ENCODE peak calls at places on chromosomes 6 and 20, in eight cellular contexts. L is stomach; F is ovary; H is right atrium auricular region; R is A549; B is CD8-positive, alpha-beta T cell; P is OCI-LY7; X is psoas muscle. S is an unnamed sample.

GRCh38 chr6:134482585-134483346 is 164.9 kb upstream of the SGK1 start:
- DNase-seq in L (no peak), F (no peak), H (peak; percentile 64), R (no peak), B (no peak), P (no peak), X (peak; percentile 49), S (no peak)

GRCh38 chr6:27078734-27079357 is 168.7 kb upstream of the PRSS16 start:
- DNase-seq in L (peak; percentile 31), F (no peak), H (no peak), R (peak; percentile 57), B (peak; percentile 53), P (peak; percentile 67), X (no peak), S (no peak)

GRCh38 chr20:31974975-31975481 is 7.1 kb downstream of the XKR7 start:
- DNase-seq in L (no peak), F (no peak), H (no peak), R (no peak), B (no peak), P (no peak), X (no peak), S (no peak)

GRCh38 chr6:109441069-109441816 is 719 bp downstream of the SMPD2 start:
- DNase-seq in L (peak; percentile 51), F (peak; percentile 60), H (no peak), R (peak; percentile 60), B (no peak), P (peak; percentile 42), X (peak; percentile 51), S (peak; percentile 76)

GRCh38 chr6:8707956-8708772 is 272.8 kb upstream of the SLC35B3 start:
- DNase-seq in L (peak; percentile 49), F (peak; percentile 9), H (no peak), R (peak; percentile 37), B (no peak), P (peak; percentile 0), X (no peak), S (peak; percentile 51)

GRCh38 chr6:89970609-89971337 is 76.5 kb downstream of the GJA10 start:
- DNase-seq in L (peak; percentile 29), F (peak; percentile 28), H (no peak), R (peak; percentile 33), B (no peak), P (no peak), X (peak; percentile 23), S (no peak)

GRCh38 chr6:108115598-108116058 is 41.1 kb upstream of the OSTM1 start:
- DNase-seq in L (peak; percentile 66), F (peak; percentile 31), H (no peak), R (peak; percentile 76), B (no peak), P (no peak), X (no peak), S (peak; percentile 70)

GRCh38 chr6:38876470-38876869 is 161.4 kb downstream of the DNAH8 start:
- DNase-seq in L (no peak), F (no peak), H (no peak), R (no peak), B (peak; percentile 49), P (no peak), X (no peak), S (no peak)

GRCh38 chr6:3456395-3456767 is 469 bp downstream of the SLC22A23 start:
- DNase-seq in L (no peak), F (no peak), H (no peak), R (no peak), B (no peak), P (no peak), X (no peak), S (no peak)

GRCh38 chr6:149566372-149567193 is at the start of gene GINM1:
- DNase-seq in L (peak; percentile 63), F (peak; percentile 68), H (no peak), R (peak; percentile 29), B (peak; percentile 55), P (peak; percentile 71), X (peak; percentile 59), S (peak; percentile 72)

GRCh38 chr6:156613996-156614395 is 163.2 kb upstream of the ARID1B start:
- DNase-seq in L (no peak), F (no peak), H (no peak), R (no peak), B (no peak), P (no peak), X (no peak), S (no peak)

GRCh38 chr6:15770347-15771143 is 107.7 kb upstream of the DTNBP1 start:
- DNase-seq in L (no peak), F (no peak), H (no peak), R (no peak), B (no peak), P (peak; percentile 2), X (no peak), S (no peak)

GRCh38 chr20:38728911-38729642 is 4.8 kb downstream of the SLC32A1 start:
- DNase-seq in L (no peak), F (no peak), H (no peak), R (no peak), B (no peak), P (no peak), X (no peak), S (no peak)

GRCh38 chr20:36712775-36713174 is 33.1 kb downstream of the NDRG3 start:
- DNase-seq in L (no peak), F (no peak), H (no peak), R (no peak), B (no peak), P (no peak), X (no peak), S (no peak)

GRCh38 chr20:36720510-36720909 is 25.4 kb downstream of the NDRG3 start:
- DNase-seq in L (no peak), F (no peak), H (no peak), R (no peak), B (no peak), P (no peak), X (no peak), S (no peak)

GRCh38 chr20:36717657-36718056 is 28.2 kb downstream of the NDRG3 start:
- DNase-seq in L (no peak), F (no peak), H (no peak), R (peak; percentile 21), B (no peak), P (peak; percentile 31), X (no peak), S (no peak)
- TF ChIP-seq CTCF in L (no peak), F (no peak), H (no peak), R (peak; percentile 15), B (no peak), P (peak; percentile 72), X (peak; percentile 56), S (peak; percentile 31)

DNA sequence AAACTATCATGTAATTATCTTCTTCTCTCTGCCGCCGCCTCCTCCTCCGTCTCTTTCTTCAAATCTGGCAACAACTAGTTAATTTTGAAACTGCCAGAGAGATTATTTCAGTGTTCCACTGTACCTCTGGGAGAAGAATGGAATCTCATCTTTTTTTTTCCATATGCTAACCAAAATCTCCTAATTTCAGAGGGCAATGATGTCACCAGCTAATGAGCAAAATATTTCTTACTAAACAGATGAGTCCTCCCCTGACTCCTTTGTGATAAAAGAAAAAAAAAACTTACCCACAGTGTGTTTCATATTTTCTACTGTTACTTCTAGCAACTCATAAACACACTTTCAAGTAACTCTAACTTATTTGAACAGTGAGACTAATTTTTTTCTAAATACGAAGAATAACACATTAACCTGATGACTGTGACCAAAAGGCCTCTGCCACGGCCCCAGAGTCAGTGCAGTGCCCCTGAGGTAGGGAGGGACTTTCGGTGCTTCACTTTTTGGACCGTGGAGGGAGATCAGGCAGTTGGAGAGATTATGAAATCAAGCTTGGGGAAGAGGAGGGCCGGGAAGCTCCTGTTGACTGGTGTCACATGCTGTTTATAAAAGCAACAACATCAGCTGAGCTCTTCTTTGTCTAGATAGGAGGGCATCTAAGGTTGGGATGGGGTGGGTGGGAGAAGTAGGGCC is 159.6 kb downstream of the SASH1 start:
- DNase-seq in L (no peak), F (no peak), H (no peak), R (no peak), B (no peak), P (no peak), X (peak; percentile 50), S (no peak)
- H3K27ac ChIP-seq in L (no peak overlapping the region), F (peak overlapping the region; percentile 40), H (peak overlapping the region; percentile 84), R (no peak overlapping the region), B (no peak overlapping the region), P (no peak overlapping the region), X (peak overlapping the region; percentile 56), S (peak overlapping the region; percentile 47)

GRCh38 chr6:42365021-42365420 is 86.7 kb downstream of the TRERF1 start:
- DNase-seq in L (no peak), F (no peak), H (no peak), R (no peak), B (peak; percentile 47), P (no peak), X (no peak), S (no peak)

GRCh38 chr6:42366999-42367352 is 84.8 kb downstream of the TRERF1 start:
- DNase-seq in L (no peak), F (no peak), H (no peak), R (no peak), B (no peak), P (no peak), X (no peak), S (no peak)

GRCh38 chr6:42361036-42361435 is 90.7 kb downstream of the TRERF1 start:
- DNase-seq in L (no peak), F (no peak), H (no peak), R (no peak), B (no peak), P (no peak), X (no peak), S (no peak)

GRCh38 chr6:42366011-42366705 is 85.6 kb downstream of the TRERF1 start:
- DNase-seq in L (no peak), F (no peak), H (no peak), R (no peak), B (peak; percentile 51), P (peak; percentile 59), X (no peak), S (no peak)

GRCh38 chr6:42363906-42364859 is 87.5 kb downstream of the TRERF1 start:
- DNase-seq in L (no peak), F (no peak), H (no peak), R (no peak), B (peak; percentile 27), P (no peak), X (no peak), S (no peak)
- TF ChIP-seq CTCF in L (no peak), F (no peak), H (no peak), R (no peak), B (no peak), P (no peak), X (no peak), S (no peak)

GRCh38 chr20:3678893-3679720 is 2.7 kb downstream of the ADAM33 start:
- DNase-seq in L (no peak), F (no peak), H (no peak), R (no peak), B (no peak), P (no peak), X (no peak), S (no peak)

GRCh38 chr20:3681931-3682820 is at the start of gene ADAM33:
- DNase-seq in L (peak; percentile 36), F (peak; percentile 71), H (no peak), R (no peak), B (no peak), P (no peak), X (peak; percentile 75), S (no peak)

GRCh38 chr20:3679749-3680700 is 1.8 kb downstream of the ADAM33 start:
- DNase-seq in L (peak; percentile 30), F (peak; percentile 67), H (peak; percentile 76), R (no peak), B (no peak), P (no peak), X (peak; percentile 78), S (no peak)

GRCh38 chr20:3681352-3681930 is 369 bp downstream of the ADAM33 start:
- DNase-seq in L (no peak), F (no peak), H (no peak), R (no peak), B (no peak), P (no peak), X (no peak), S (no peak)

GRCh38 chr20:3680701-3681351 is 984 bp downstream of the ADAM33 start:
- DNase-seq in L (no peak), F (no peak), H (no peak), R (no peak), B (no peak), P (no peak), X (no peak), S (no peak)
- H3K27ac ChIP-seq in L (peak overlapping the region; percentile 54), F (peak overlapping the region; percentile 76), H (peak overlapping the region; percentile 85), R (no peak overlapping the region), B (no peak overlapping the region), P (no peak overlapping the region), X (no peak overlapping the region), S (peak overlapping the region; percentile 36)